ENCODE peak calls at places on chromosome 16, in five cellular contexts. M, H, N, D and X are unnamed samples.

GRCh38 chr16:67663151-67663876 is 2.6 kb downstream of the PARD6A start:
- DNase-seq in N (no peak), H (no peak), D (no peak), M (peak), X (no peak)

GRCh38 chr16:30340621-30341020 is 14.5 kb downstream of the CD2BP2 start:
- DNase-seq in M (no peak), H (no peak), N (no peak), D (no peak), X (no peak)

GRCh38 chr16:69309316-69309715 is 1.8 kb upstream of the VPS4A start:
- DNase-seq in M (no peak), N (no peak), D (no peak), H (no peak), X (no peak)

GRCh38 chr16:48013476-48013875 is 142.3 kb downstream of the ABCC12 start:
- DNase-seq in N (peak), D (no peak), H (no peak), M (peak), X (no peak)

GRCh38 chr16:84947996-84948854 is 63.1 kb downstream of the ZDHHC7 start:
- DNase-seq in D (no peak), N (no peak), M (no peak), H (no peak), X (no peak)

GRCh38 chr16:85557976-85558589 is 55.0 kb upstream of the GSE1 start:
- DNase-seq in D (no peak), N (no peak), H (no peak), M (peak), X (no peak)

GRCh38 chr16:84983308-84983707 is 28.0 kb downstream of the ZDHHC7 start:
- DNase-seq in N (no peak), D (no peak), H (no peak), M (no peak), X (no peak)

GRCh38 chr16:50266337-50267091 is at the start of gene ADCY7:
- DNase-seq in D (peak), N (no peak), M (peak), H (peak), X (peak)

GRCh38 chr16:67857547-67858233 is 10.2 kb upstream of the CENPT start:
- DNase-seq in N (peak), M (peak), H (peak), D (peak), X (no peak)

GRCh38 chr16:13316008-13316407 is 414.6 kb downstream of the SHISA9 start:
- DNase-seq in H (peak), D (no peak), N (no peak), M (peak), X (no peak)

GRCh38 chr16:50745940-50746339 is 4.1 kb downstream of the CYLD start:
- DNase-seq in M (no peak), N (no peak), H (no peak), D (no peak), X (no peak)

GRCh38 chr16:56357291-56357764 is 68.0 kb downstream of the AMFR start:
- DNase-seq in M (peak), H (peak), N (no peak), D (peak), X (peak)

GRCh38 chr16:27221576-27222498 is 18.5 kb downstream of the KDM8 start:
- DNase-seq in H (peak), N (no peak), M (no peak), D (peak), X (no peak)

GRCh38 chr16:50303605-50304466 is 37.5 kb downstream of the ADCY7 start:
- DNase-seq in N (peak), D (no peak), H (no peak), M (no peak), X (no peak)

GRCh38 chr16:48308535-48308934 is 61.2 kb upstream of the ABCC11 start:
- DNase-seq in D (no peak), H (no peak), N (no peak), M (no peak), X (no peak)

GRCh38 chr16:85428168-85428898 is 184.8 kb upstream of the GSE1 start:
- DNase-seq in H (no peak), D (peak), N (no peak), M (peak), X (peak)

GRCh38 chr16:67053767-67054334 is 24.9 kb downstream of the CBFB start:
- DNase-seq in D (no peak), M (no peak), N (no peak), H (no peak), X (no peak)

GRCh38 chr16:31487076-31487719 is 4.3 kb downstream of the SLC5A2 start:
- DNase-seq in D (no peak), H (no peak), M (no peak), N (no peak), X (no peak)

GRCh38 chr16:66928702-66929388 is 3.5 kb upstream of the RRAD start:
- DNase-seq in H (no peak), N (peak), M (peak), D (no peak), X (no peak)

GRCh38 chr16:11719171-11719570 is 23.5 kb downstream of the TXNDC11 start:
- DNase-seq in M (no peak), D (no peak), N (no peak), H (no peak), X (no peak)

GRCh38 chr16:1034230-1035065 is 38.1 kb upstream of the SSTR5 start:
- DNase-seq in M (no peak), D (no peak), H (no peak), N (no peak), X (no peak)

GRCh38 chr16:86387461-86388440 is 122.6 kb upstream of the FOXF1 start:
- DNase-seq in N (peak), H (peak), M (peak), D (no peak), X (no peak)

GRCh38 chr16:87850009-87851006 is 19.0 kb downstream of the SLC7A5 start:
- DNase-seq in D (no peak), M (peak), H (peak), N (no peak), X (peak)

GRCh38 chr16:27169511-27170071 is 33.7 kb upstream of the KDM8 start:
- DNase-seq in D (no peak), M (peak), H (peak), N (peak), X (no peak)

GRCh38 chr16:83940630-83941378 is 12.2 kb upstream of the OSGIN1 start:
- DNase-seq in D (no peak), H (no peak), N (no peak), M (no peak), X (no peak)

GRCh38 chr16:57590654-57591085 is 37.8 kb upstream of the ADGRG1 start:
- DNase-seq in H (peak), M (peak), N (peak), D (no peak), X (no peak)

GRCh38 chr16:86515780-86516617 is 5.7 kb downstream of the FOXF1 start:
- DNase-seq in H (no peak), D (no peak), M (peak), N (no peak), X (no peak)

GRCh38 chr16:740764-741505 is at the start of gene CIAO3:
- DNase-seq in D (peak), M (peak), N (peak), H (peak), X (peak)

GRCh38 chr16:22233050-22233405 is 26.9 kb downstream of the EEF2K start:
- DNase-seq in D (no peak), M (no peak), N (no peak), H (no peak), X (no peak)

GRCh38 chr16:82031116-82032084 is 3.7 kb upstream of the HSD17B2 start:
- DNase-seq in M (peak), D (no peak), H (peak), N (peak), X (no peak)

GRCh38 chr16:15037003-15037402 is 18.9 kb downstream of the NTAN1 start:
- DNase-seq in M (no peak), H (no peak), D (no peak), N (no peak), X (no peak)

GRCh38 chr16:28984619-28985135 is at the start of gene LAT:
- DNase-seq in H (no peak), M (peak), N (no peak), D (no peak), X (no peak)